ENCODE peak calls at places on chromosomes 3 and 15, in eight cellular contexts. O is GM06990, I is AG04449, G is GM12865, F is left ventricle myocardium inferior, U is uterus, L is mesendoderm, K is A549. A is an unnamed sample.

GRCh38 chr3:152480282-152480953 is 211.7 kb downstream of the MBNL1 start:
- DNase-seq in U (no peak), O (peak), G (peak), F (no peak), L (no peak), I (no peak), K (no peak), A (no peak)

GRCh38 chr3:69647081-69647480 is 92.2 kb upstream of the MITF start:
- DNase-seq in I (no peak), F (no peak), K (no peak), G (no peak), O (no peak), L (no peak), U (no peak), A (no peak)

GRCh38 chr15:99424131-99424571 is 141.6 kb upstream of the MEF2A start:
- DNase-seq in F (no peak), G (no peak), U (peak), I (no peak), L (no peak), K (no peak), O (no peak), A (no peak)

GRCh38 chr3:65785065-65785645 is 253.6 kb downstream of the MAGI1 start:
- DNase-seq in I (peak), O (peak), U (no peak), G (peak), L (peak), K (peak), F (no peak), A (peak)

GRCh38 chr3:193176690-193177089 is 64.3 kb upstream of the PLAAT1 start:
- DNase-seq in L (no peak), O (no peak), G (no peak), U (no peak), K (no peak), I (no peak), F (no peak), A (no peak)

GRCh38 chr3:66816110-66816761 is 181.9 kb upstream of the KBTBD8 start:
- DNase-seq in I (peak), O (no peak), L (peak), F (no peak), U (no peak), K (peak), G (peak), A (peak)

GRCh38 chr3:135161425-135161824 is 366.4 kb downstream of the EPHB1 start:
- DNase-seq in G (no peak), O (no peak), F (no peak), K (no peak), I (no peak), L (peak), U (no peak), A (no peak)

GRCh38 chr3:188066141-188066540 is 87.8 kb upstream of the LPP start:
- DNase-seq in G (no peak), I (no peak), F (no peak), L (no peak), K (no peak), O (no peak), U (no peak), A (no peak)

GRCh38 chr3:18559323-18559972 is 134.3 kb upstream of the SATB1 start:
- DNase-seq in F (no peak), G (peak), I (no peak), L (peak), O (no peak), U (no peak), K (peak), A (no peak)

GRCh38 chr15:59532770-59533379 is 78.7 kb upstream of the GCNT3 start:
- DNase-seq in U (no peak), O (no peak), L (peak), K (peak), F (no peak), G (peak), I (no peak), A (no peak)

GRCh38 chr3:149306751-149307434 is 26.5 kb downstream of the TM4SF18 start:
- DNase-seq in G (no peak), O (no peak), K (no peak), I (no peak), L (no peak), F (no peak), U (no peak), A (no peak)
- H3K4me3 ChIP-seq in G (no peak), O (no peak), K (no peak), I (no peak), L (no peak), F (no peak), U (no peak), A (no peak)

DNA sequence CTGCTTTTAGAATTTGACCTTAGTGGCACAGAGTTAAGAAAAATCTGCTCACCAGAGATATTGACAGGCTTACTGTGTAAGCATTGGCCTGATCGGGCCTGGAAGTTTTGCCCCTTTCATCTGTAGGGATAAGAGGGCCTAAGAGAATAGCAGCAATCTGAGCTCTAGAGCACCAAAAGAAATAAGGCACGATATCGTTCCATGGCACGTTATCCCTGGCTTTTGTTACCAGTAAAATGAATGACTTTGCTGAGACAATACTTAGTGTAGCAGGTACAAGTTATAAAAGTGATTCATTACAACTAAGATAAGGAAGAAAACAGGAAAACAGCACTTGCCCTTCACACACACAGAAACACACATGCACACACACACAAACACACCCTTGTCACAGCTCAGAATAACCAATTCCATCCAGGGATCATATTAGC is 5.0 kb downstream of the THBS1 start:
- DNase-seq in I (peak), K (no peak), O (no peak), L (no peak), F (no peak), G (no peak), U (no peak), A (no peak)
- H3K4me3 ChIP-seq in I (peak), K (no peak), O (no peak), L (no peak), F (no peak), G (no peak), U (peak), A (no peak)

GRCh38 chr15:30984118-30984517 is 7.3 kb downstream of the MTMR10 start:
- DNase-seq in G (no peak), O (no peak), K (no peak), U (no peak), I (no peak), F (no peak), L (no peak), A (no peak)

GRCh38 chr15:30990036-30990435 is 1.4 kb downstream of the MTMR10 start:
- DNase-seq in L (peak), O (no peak), K (peak), U (no peak), G (peak), I (no peak), F (no peak), A (no peak)

GRCh38 chr15:30979457-30979856 is 12.0 kb downstream of the MTMR10 start:
- DNase-seq in U (no peak), I (no peak), G (no peak), O (no peak), F (no peak), L (no peak), K (no peak), A (no peak)

GRCh38 chr15:30985081-30985531 is 6.3 kb downstream of the MTMR10 start:
- DNase-seq in I (no peak), L (no peak), O (no peak), F (no peak), G (no peak), U (no peak), K (no peak), A (no peak)

DNA sequence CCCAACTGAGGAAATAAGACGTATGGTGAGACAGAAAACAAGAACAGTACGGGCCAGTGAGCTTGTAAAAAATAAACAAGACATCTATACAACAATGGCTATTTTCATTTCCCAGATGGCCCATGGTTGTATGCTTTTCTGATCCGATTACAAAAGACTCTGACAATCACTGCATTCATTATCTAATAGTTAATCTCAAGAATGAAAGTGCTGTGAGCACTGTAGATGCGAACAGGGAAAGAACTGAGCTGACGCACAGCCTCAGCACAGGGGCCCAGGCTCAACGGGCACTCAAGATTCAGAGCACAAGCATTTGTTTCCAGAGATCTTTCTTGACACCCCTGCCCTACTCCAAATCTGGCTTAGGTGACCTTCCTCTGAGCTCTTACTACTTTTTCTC is 6.9 kb downstream of the MTMR10 start:
- DNase-seq in L (no peak), O (no peak), F (no peak), U (no peak), K (no peak), G (no peak), I (no peak), A (no peak)
- H3K4me3 ChIP-seq in L (no peak), O (peak), F (peak), U (no peak), K (no peak), G (no peak), I (no peak), A (no peak)

DNA sequence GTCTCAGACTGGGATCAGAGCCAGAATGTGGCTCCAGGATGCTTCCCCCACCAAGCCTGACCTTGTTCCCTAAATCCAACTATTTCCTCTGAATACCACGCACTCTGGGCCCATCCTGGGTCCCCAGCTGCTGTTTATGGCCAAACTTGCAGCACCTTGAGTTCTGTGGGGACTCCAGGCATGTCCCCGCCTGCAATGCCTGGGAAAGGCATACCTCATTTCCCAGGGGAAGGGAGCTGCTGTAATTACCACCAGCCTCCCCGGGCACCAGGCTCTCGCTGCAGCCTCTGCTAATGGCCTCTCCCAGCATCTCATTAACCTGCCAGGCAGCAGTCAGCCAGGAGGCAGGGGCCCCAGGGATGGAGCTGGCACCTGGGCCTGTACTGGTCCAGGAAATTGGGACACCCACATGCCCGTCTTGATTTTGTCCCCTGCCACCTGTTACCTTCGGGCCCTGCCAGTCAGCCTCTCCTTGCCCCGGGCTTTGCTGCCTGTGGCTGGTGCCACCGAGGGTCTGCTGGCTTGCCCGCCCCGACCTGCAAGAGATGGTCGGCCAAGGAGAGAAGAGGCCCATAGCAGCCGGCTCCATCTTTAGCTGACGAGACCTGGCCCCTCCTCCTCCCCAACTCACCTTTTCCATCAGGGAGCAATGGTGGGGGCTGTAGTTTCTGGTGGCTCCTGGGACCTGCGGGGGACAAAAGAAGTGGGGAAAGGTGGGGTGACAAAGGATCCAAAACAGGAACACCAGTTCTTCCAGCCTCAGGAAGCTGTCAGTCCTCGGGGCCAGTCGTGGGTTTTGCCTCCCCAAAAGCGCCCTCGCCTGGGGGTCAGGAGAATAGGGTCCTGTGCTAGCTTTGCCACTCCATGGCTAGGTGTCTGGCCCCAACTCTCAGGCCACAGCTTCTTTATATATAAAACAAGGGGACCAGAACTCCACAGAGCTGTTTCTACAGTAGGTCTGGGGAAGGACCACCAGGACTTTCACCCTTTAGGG is 4.3 kb downstream of the CCDC9B start:
- DNase-seq in L (no peak), K (no peak), F (no peak), O (no peak), U (no peak), I (no peak), G (peak), A (no peak)
- H3K4me3 ChIP-seq in L (no peak), K (no peak), F (no peak), O (no peak), U (no peak), I (no peak), G (no peak), A (no peak)

GRCh38 chr3:8954938-8955763 is 8.1 kb downstream of the RAD18 start:
- DNase-seq in K (no peak), I (peak), O (peak), L (peak), F (no peak), U (no peak), G (peak), A (no peak)

GRCh38 chr3:8964436-8965370 is 1.4 kb upstream of the RAD18 start:
- DNase-seq in F (no peak), G (no peak), O (no peak), I (peak), L (peak), U (no peak), K (peak), A (peak)

GRCh38 chr3:8962226-8962861 is 928 bp downstream of the RAD18 start:
- DNase-seq in I (no peak), U (no peak), O (no peak), F (no peak), K (no peak), G (no peak), L (no peak), A (no peak)

GRCh38 chr3:8963137-8963853 is at the start of gene RAD18:
- DNase-seq in G (peak), F (peak), O (peak), K (peak), L (peak), I (peak), U (peak), A (peak)

GRCh38 chr3:8959683-8960082 is 3.6 kb downstream of the RAD18 start:
- DNase-seq in G (no peak), L (no peak), I (no peak), O (no peak), F (no peak), K (no peak), U (no peak), A (no peak)
- H3K4me3 ChIP-seq in G (no peak), L (no peak), I (no peak), O (no peak), F (no peak), K (no peak), U (no peak), A (no peak)

GRCh38 chr15:94671845-94672524 is 440.6 kb downstream of the MCTP2 start:
- DNase-seq in G (no peak), F (no peak), U (peak), O (no peak), K (no peak), I (no peak), L (peak), A (no peak)
- H3K4me3 ChIP-seq in G (no peak), F (peak), U (no peak), O (no peak), K (no peak), I (no peak), L (no peak), A (no peak)

GRCh38 chr15:81270781-81271491 is 53.0 kb downstream of the STARD5 start:
- DNase-seq in I (no peak), O (no peak), U (no peak), G (no peak), L (no peak), K (no peak), F (no peak), A (no peak)
- H3K4me3 ChIP-seq in I (no peak), O (no peak), U (no peak), G (no peak), L (no peak), K (no peak), F (no peak), A (no peak)

GRCh38 chr3:120596116-120596852 is at the start of gene NDUFB4:
- DNase-seq in O (peak), L (peak), F (peak), K (peak), U (peak), G (peak), I (peak), A (peak)

GRCh38 chr3:120599211-120599610 is 3.1 kb downstream of the NDUFB4 start:
- DNase-seq in I (no peak), K (no peak), O (no peak), L (no peak), U (no peak), G (no peak), F (no peak), A (no peak)

GRCh38 chr3:120595788-120596115 is 384 bp upstream of the NDUFB4 start:
- DNase-seq in K (no peak), L (no peak), O (no peak), F (no peak), I (no peak), G (no peak), U (no peak), A (no peak)

GRCh38 chr3:120596853-120597223 is 702 bp downstream of the NDUFB4 start:
- DNase-seq in L (no peak), K (no peak), G (no peak), I (no peak), F (no peak), O (no peak), U (no peak), A (no peak)

DNA sequence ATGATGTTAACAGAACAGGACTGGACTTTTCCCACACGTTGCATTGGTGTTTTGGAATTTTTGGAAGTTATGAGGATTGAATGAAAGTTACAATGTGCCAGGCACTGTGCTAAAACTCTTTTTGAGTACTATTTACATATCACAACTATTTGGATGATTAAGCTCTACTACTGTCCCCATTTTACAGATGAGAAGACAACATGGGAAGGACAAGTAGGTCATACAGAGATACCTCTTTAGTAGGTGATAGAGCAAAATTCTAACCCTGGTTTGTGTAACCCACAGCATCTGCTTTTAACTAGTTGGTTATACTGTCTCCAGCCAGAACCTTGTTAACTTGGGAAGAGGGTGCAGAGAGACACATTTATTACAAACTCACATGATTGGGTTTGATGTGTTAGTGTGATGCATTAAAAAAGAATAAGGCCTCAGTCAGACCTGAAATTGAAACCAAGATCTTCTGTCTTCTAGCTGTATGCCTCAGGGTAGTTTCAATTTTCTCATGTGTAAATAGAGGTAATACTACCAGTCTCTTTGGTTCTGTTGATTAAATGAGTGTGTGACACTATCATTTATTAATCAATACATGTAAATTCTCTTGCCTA is 1.4 kb downstream of the NDUFB4 start:
- DNase-seq in G (peak), U (no peak), O (peak), L (no peak), I (no peak), K (no peak), F (no peak), A (no peak)
- H3K4me3 ChIP-seq in G (peak), U (peak), O (peak), L (no peak), I (no peak), K (peak), F (peak), A (peak)

GRCh38 chr15:33152502-33153109 is 41.9 kb downstream of the FMN1 start:
- DNase-seq in G (no peak), I (no peak), O (no peak), L (no peak), F (no peak), K (no peak), U (no peak), A (peak)
- H3K4me3 ChIP-seq in G (no peak), I (no peak), O (no peak), L (no peak), F (peak), K (no peak), U (no peak), A (no peak)

DNA sequence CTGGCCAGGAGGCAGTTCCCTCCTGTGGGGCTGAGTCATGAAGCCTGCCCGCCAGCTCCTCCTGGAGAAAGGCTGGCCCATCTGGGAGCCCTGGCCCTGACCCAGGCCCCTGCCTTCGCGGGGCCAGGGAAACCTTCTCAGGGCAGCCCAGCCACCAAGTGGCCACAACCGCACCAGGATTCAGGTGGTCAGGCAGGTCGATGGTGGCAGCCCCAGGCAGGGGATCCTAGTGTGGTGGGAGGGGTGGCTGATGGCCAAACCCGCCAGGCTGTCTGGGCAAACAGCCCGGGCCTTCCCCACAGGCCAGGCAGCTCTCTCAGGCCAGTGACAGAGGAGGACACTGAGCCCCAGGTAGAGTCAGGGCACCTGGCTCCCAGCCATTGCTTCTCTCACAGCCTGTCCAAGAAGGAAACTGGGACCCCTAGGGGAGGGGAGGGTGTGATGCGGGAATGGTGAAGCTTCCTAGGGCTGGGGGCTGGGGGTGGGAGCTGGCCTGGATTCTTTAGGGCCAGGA is 1.2 kb downstream of the TWF2 start:
- DNase-seq in K (peak), L (peak), F (peak), I (peak), G (no peak), O (no peak), U (peak), A (peak)
- H3K4me3 ChIP-seq in K (peak), L (no peak), F (peak), I (peak), G (peak), O (peak), U (peak), A (peak)